ENCODE peak calls at places on chromosomes 7 and 10, in seven cellular contexts. D is NCI-H2081; G is PC-9; I is RCC 7860; M is stimulated activated CD4-positive, alpha-beta T cell treated with anti-CD3 and anti-CD28 coated beads, Interleukin-4, amount 100 ng/mL, for 48 hours; C is BJ; L is KG1. K is an unnamed sample.

GRCh38 chr7:284762-285722 is 4.9 kb upstream of the FOXL3 start:
- DNase-seq in D (no peak), G (no peak), I (no peak), M (no peak), C (no peak), L (no peak), K (no peak)

GRCh38 chr10:114957673-114958072 is 19.7 kb downstream of the TRUB1 start:
- DNase-seq in D (no peak), G (no peak), I (no peak), M (no peak), C (no peak), L (no peak), K (peak)

GRCh38 chr7:133550145-133550544 is 297.3 kb downstream of the EXOC4 start:
- DNase-seq in D (no peak), G (no peak), I (no peak), M (no peak), C (no peak), L (no peak), K (no peak)

GRCh38 chr10:24665001-24665400 is 58.7 kb downstream of the ARHGAP21 start:
- DNase-seq in D (no peak), G (no peak), I (no peak), M (no peak), C (no peak), L (no peak), K (no peak)

GRCh38 chr10:122232781-122233180 is 38.3 kb upstream of the BTBD16 start:
- DNase-seq in D (peak), G (no peak), I (no peak), M (no peak), C (no peak), L (no peak), K (peak)

GRCh38 chr10:69657417-69657816 is 27.4 kb downstream of the FAM241B start:
- DNase-seq in D (no peak), G (no peak), I (no peak), M (no peak), C (no peak), L (no peak), K (no peak)

GRCh38 chr10:83373659-83374058 is 765.6 kb upstream of the GHITM start:
- DNase-seq in D (peak), G (peak), I (peak), M (no peak), C (no peak), L (no peak), K (no peak)

GRCh38 chr7:111568419-111568818 is 6.1 kb upstream of the IMMP2L start:
- DNase-seq in D (no peak), G (no peak), I (no peak), M (no peak), C (no peak), L (no peak), K (no peak)

GRCh38 chr10:52316005-52316404 is 1.9 kb downstream of the DKK1 start:
- DNase-seq in D (no peak), G (no peak), I (no peak), M (no peak), C (no peak), L (no peak), K (no peak)

GRCh38 chr7:135353832-135354231 is 120.2 kb downstream of the STRA8 start:
- DNase-seq in D (no peak), G (no peak), I (no peak), M (no peak), C (no peak), L (no peak), K (no peak)

GRCh38 chr10:101905241-101905640 is 61.6 kb upstream of the KCNIP2 start:
- DNase-seq in D (no peak), G (no peak), I (no peak), M (no peak), C (no peak), L (no peak), K (no peak)

GRCh38 chr10:127145173-127145572 is 51.2 kb downstream of the INSYN2A start:
- DNase-seq in D (no peak), G (no peak), I (peak), M (no peak), C (no peak), L (no peak), K (no peak)

GRCh38 chr7:152411389-152411788 is 24.4 kb downstream of the KMT2C start:
- DNase-seq in D (no peak), G (no peak), I (no peak), M (no peak), C (no peak), L (no peak), K (no peak)

GRCh38 chr7:107932851-107933250 is 41.9 kb downstream of the DLD start:
- DNase-seq in D (no peak), G (no peak), I (no peak), M (no peak), C (no peak), L (no peak), K (no peak)

GRCh38 chr10:68364101-68364886 is 31.6 kb upstream of the PBLD start:
- DNase-seq in D (no peak), G (no peak), I (no peak), M (no peak), C (no peak), L (no peak), K (no peak)

GRCh38 chr7:27098493-27099223 is 2.9 kb upstream of the HOXA1 start:
- DNase-seq in D (no peak), G (no peak), I (peak), M (no peak), C (no peak), L (no peak), K (no peak)

GRCh38 chr10:98610301-98610700 is 163.6 kb upstream of the HPS1 start:
- DNase-seq in D (no peak), G (peak), I (no peak), M (no peak), C (no peak), L (no peak), K (no peak)

GRCh38 chr7:534075-534474 is 14.4 kb upstream of the PDGFA start:
- DNase-seq in D (no peak), G (no peak), I (no peak), M (no peak), C (no peak), L (no peak), K (no peak)

GRCh38 chr7:149796287-149796860 is 23.0 kb upstream of the ZNF467 start:
- DNase-seq in D (no peak), G (no peak), I (no peak), M (no peak), C (no peak), L (no peak), K (no peak)

GRCh38 chr7:135179321-135179925 is 8.9 kb upstream of the CYREN start:
- DNase-seq in D (no peak), G (no peak), I (no peak), M (no peak), C (no peak), L (no peak), K (no peak)

GRCh38 chr10:49744091-49744685 is 17.9 kb downstream of the OGDHL start:
- DNase-seq in D (no peak), G (no peak), I (no peak), M (no peak), C (no peak), L (no peak), K (no peak)

GRCh38 chr10:63547628-63548356 is 26.6 kb downstream of the REEP3 start:
- DNase-seq in D (no peak), G (no peak), I (no peak), M (no peak), C (no peak), L (no peak), K (no peak)

GRCh38 chr10:46541735-46542566 is 14.5 kb downstream of the GPRIN2 start:
- DNase-seq in D (no peak), G (no peak), I (no peak), M (no peak), C (no peak), L (no peak), K (no peak)

GRCh38 chr7:52297128-52297527 is 738.3 kb upstream of the POM121L12 start:
- DNase-seq in D (no peak), G (no peak), I (no peak), M (no peak), C (no peak), L (no peak), K (no peak)

GRCh38 chr10:80443531-80443974 is 10.6 kb upstream of the TSPAN14 start:
- DNase-seq in D (no peak), G (no peak), I (peak), M (no peak), C (no peak), L (peak), K (no peak)

GRCh38 chr7:140316165-140316661 is 82.1 kb downstream of the SLC37A3 start:
- DNase-seq in D (no peak), G (peak), I (peak), M (peak), C (peak), L (no peak), K (peak)

GRCh38 chr10:133403359-133403758 is 9.4 kb downstream of the MTG1 start:
- DNase-seq in D (no peak), G (no peak), I (no peak), M (no peak), C (no peak), L (no peak), K (no peak)

GRCh38 chr10:92573091-92573797 is 649 bp downstream of the IDE start:
- DNase-seq in D (no peak), G (no peak), I (peak), M (peak), C (no peak), L (no peak), K (no peak)

GRCh38 chr10:118333871-118334270 is 8.3 kb downstream of the FAM204A start:
- DNase-seq in D (no peak), G (no peak), I (no peak), M (no peak), C (no peak), L (no peak), K (no peak)

GRCh38 chr7:37467017-37467416 is 18.4 kb upstream of the ELMO1 start:
- DNase-seq in D (no peak), G (no peak), I (no peak), M (no peak), C (no peak), L (no peak), K (no peak)

GRCh38 chr10:120719333-120719732 is 131.8 kb upstream of the WDR11 start:
- DNase-seq in D (no peak), G (no peak), I (no peak), M (no peak), C (no peak), L (no peak), K (no peak)

GRCh38 chr10:106508920-106509319 is 655.6 kb downstream of the SORCS1 start:
- DNase-seq in D (no peak), G (no peak), I (no peak), M (no peak), C (no peak), L (no peak), K (no peak)

GRCh38 chr10:74929197-74929596 is 102.8 kb downstream of the KAT6B start:
- DNase-seq in D (no peak), G (no peak), I (no peak), M (no peak), C (no peak), L (no peak), K (no peak)

GRCh38 chr10:21814866-21815265 is 188.7 kb downstream of the DNAJC1 start:
- DNase-seq in D (no peak), G (no peak), I (no peak), M (no peak), C (no peak), L (no peak), K (no peak)

GRCh38 chr10:99461230-99461629 is 30.8 kb upstream of the GOT1 start:
- DNase-seq in D (no peak), G (no peak), I (peak), M (no peak), C (no peak), L (no peak), K (no peak)

GRCh38 chr10:1600861-1601260 is 136.5 kb downstream of the ADARB2 start:
- DNase-seq in D (no peak), G (no peak), I (no peak), M (no peak), C (no peak), L (no peak), K (no peak)